ENCODE peak calls at places on chromosomes 3 and 15, in ten cellular contexts. O is brain microvascular endothelial cell, U is transverse colon, M is cardiac muscle cell, I is stomach, X is tibial nerve, F is psoas muscle, G is fibroblast of lung, K is GM06990, R is left ventricle myocardium inferior. E is an unnamed sample.
A peak's percentile ranks its signal among the peaks of the same experiment; 100 is the strongest.

GRCh38 chr15:85399627-85400026 is 19.2 kb downstream of the AKAP13 start:
- DNase-seq in O (no peak), U (no peak), M (no peak), I (no peak), X (no peak), F (no peak), G (no peak), K (no peak), R (no peak), E (no peak)

GRCh38 chr15:98582900-98583554 is 65.3 kb upstream of the IGF1R start:
- DNase-seq in O (no peak), U (no peak), M (no peak), I (no peak), X (no peak), F (no peak), G (no peak), K (no peak), R (no peak), E (no peak)

GRCh38 chr3:1118074-1118473 is 25.2 kb downstream of the CNTN6 start:
- DNase-seq in O (peak; percentile 88), U (no peak), M (no peak), I (no peak), X (no peak), F (no peak), G (peak; percentile 5), K (no peak), R (no peak), E (no peak)

GRCh38 chr3:106168941-106169340 is 300.1 kb upstream of the CBLB start:
- DNase-seq in O (no peak), U (no peak), M (no peak), I (no peak), X (no peak), F (no peak), G (no peak), K (no peak), R (no peak), E (no peak)

GRCh38 chr3:187257471-187257870 is 34.1 kb downstream of the MASP1 start:
- DNase-seq in O (no peak), U (no peak), M (no peak), I (no peak), X (no peak), F (no peak), G (no peak), K (no peak), R (no peak), E (no peak)

GRCh38 chr3:138923531-138923994 is 23.4 kb downstream of the FOXL2 start:
- DNase-seq in O (peak; percentile 85), U (peak; percentile 89), M (peak; percentile 85), I (peak; percentile 91), X (peak; percentile 68), F (peak; percentile 77), G (peak; percentile 86), K (no peak), R (peak; percentile 74), E (peak; percentile 75)

GRCh38 chr3:126340596-126340942 is 16.6 kb downstream of the KLF15 start:
- DNase-seq in O (no peak), U (peak; percentile 3), M (no peak), I (no peak), X (no peak), F (no peak), G (no peak), K (no peak), R (peak; percentile 10), E (no peak)

GRCh38 chr3:53024315-53024714 is 21.6 kb downstream of the SFMBT1 start:
- DNase-seq in O (no peak), U (no peak), M (no peak), I (no peak), X (no peak), F (no peak), G (no peak), K (no peak), R (no peak), E (no peak)

GRCh38 chr3:142278451-142278850 is 53.1 kb upstream of the GK5 start:
- DNase-seq in O (peak; percentile 25), U (no peak), M (no peak), I (no peak), X (no peak), F (no peak), G (peak; percentile 36), K (no peak), R (no peak), E (no peak)

GRCh38 chr3:142276780-142277179 is 51.4 kb upstream of the GK5 start:
- DNase-seq in O (peak; percentile 32), U (no peak), M (no peak), I (no peak), X (no peak), F (no peak), G (peak; percentile 71), K (no peak), R (no peak), E (no peak)

GRCh38 chr3:142282503-142282902 is 57.1 kb upstream of the GK5 start:
- DNase-seq in O (no peak), U (no peak), M (no peak), I (no peak), X (no peak), F (no peak), G (no peak), K (no peak), R (no peak), E (no peak)

GRCh38 chr3:142281474-142281873 is 56.1 kb upstream of the GK5 start:
- DNase-seq in O (no peak), U (no peak), M (no peak), I (no peak), X (no peak), F (no peak), G (no peak), K (no peak), R (no peak), E (no peak)

DNA sequence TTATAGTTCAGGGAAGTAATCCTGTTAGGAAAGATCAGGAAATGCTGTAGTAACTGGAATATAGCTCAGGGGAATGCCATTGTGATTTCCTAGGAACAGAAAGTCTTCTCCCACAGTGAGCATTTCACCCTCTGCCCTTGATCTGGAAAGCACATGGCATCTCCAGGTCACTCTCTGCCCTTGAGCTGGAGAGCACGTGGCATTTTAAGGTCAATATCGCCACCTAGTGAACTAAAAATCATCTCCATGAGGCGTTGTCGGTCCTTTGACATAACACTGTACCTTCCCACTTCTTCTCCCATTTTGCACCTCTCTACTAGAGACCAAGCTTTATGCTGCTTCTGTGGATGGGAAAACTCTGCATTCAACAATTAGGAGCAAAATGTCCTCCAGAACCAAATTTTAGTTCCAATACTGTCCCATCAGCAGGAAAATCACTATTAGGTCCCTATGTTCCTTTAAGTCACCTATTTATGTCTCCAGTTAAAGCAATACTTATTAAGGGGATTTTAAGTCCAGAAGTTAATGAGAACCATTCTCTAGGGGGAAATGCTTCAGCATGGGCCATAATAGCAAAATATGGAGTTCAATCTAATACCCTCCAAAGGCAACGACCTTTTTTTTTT is 54.7 kb upstream of the GK5 start:
- DNase-seq in O (peak; percentile 69), U (peak; percentile 38), M (peak; percentile 81), I (peak; percentile 41), X (peak; percentile 22), F (no peak), G (peak; percentile 89), K (peak; percentile 25), R (no peak), E (peak; percentile 24)
- TF ChIP-seq CTCF in O (peak; percentile 65), U (peak; percentile 61), M (peak; percentile 56), I (peak; percentile 39), X (peak; percentile 50), F (peak; percentile 59), G (peak; percentile 67), K (peak; percentile 54), R (peak; percentile 72), E (peak; percentile 56)

GRCh38 chr3:128804817-128805166 is 74.6 kb upstream of the ACAD9 start:
- DNase-seq in O (no peak), U (no peak), M (no peak), I (no peak), X (no peak), F (no peak), G (no peak), K (no peak), R (no peak), E (no peak)

GRCh38 chr3:128807186-128807830 is 72.1 kb upstream of the ACAD9 start:
- DNase-seq in O (no peak), U (no peak), M (no peak), I (no peak), X (no peak), F (no peak), G (no peak), K (no peak), R (no peak), E (no peak)

GRCh38 chr3:128805771-128806170 is 73.6 kb upstream of the ACAD9 start:
- DNase-seq in O (peak; percentile 29), U (no peak), M (no peak), I (no peak), X (no peak), F (no peak), G (peak; percentile 28), K (no peak), R (no peak), E (no peak)

GRCh38 chr3:128806588-128806987 is 72.8 kb upstream of the ACAD9 start:
- DNase-seq in O (no peak), U (no peak), M (no peak), I (no peak), X (no peak), F (no peak), G (no peak), K (no peak), R (no peak), E (no peak)

DNA sequence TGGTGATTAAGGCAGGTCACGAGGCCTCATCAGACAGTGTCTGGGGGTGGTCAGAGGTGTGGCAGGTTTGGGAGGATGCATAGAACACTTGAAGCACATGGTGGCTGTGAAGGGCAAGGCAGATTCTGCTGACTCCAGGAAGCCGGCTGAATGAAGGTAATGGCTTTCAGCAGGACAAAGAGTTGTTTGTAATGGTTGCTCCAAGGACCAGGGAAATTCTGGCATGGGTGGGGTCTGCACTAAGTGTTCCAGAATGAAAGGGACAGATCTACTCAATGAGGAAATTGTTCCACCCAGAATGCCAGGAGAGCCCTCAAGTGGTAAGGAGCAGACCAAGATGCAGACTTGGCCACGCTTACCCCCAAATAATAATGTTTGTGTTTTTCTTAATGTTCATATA is 70.7 kb upstream of the ACAD9 start:
- DNase-seq in O (no peak), U (no peak), M (no peak), I (no peak), X (no peak), F (no peak), G (no peak), K (no peak), R (no peak), E (no peak)
- H3K36me3 ChIP-seq in O (peaks cover 62% of the 10 kb centered on the region), U (peaks cover 38% of the 10 kb centered on the region), M (peaks cover 9% of the 10 kb centered on the region), I (peaks cover 85% of the 10 kb centered on the region), X (no peaks in the 10 kb centered on the region), F (peaks cover 66% of the 10 kb centered on the region), G (peaks cover 13% of the 10 kb centered on the region), K (peaks cover 11% of the 10 kb centered on the region), R (peaks cover 66% of the 10 kb centered on the region), E (peaks cover 42% of the 10 kb centered on the region)

DNA sequence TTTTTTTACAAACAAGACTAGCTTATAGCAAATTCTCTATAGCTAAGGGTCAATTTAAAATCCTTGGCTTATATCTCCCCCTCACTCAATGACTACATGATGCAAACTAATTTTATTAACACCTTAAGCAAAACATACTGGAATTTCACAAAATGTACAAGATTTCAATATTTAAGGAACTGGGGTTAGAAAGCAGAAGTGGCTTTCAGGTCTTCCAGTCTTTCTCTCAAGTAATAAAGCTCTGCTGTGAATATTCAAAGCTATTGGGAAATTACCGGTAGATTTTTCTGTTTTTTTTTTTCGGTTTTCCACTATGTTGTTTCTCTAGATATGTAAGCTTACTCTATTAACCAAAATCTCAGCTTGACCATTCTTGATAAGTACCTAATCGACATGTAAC is 3.9 kb downstream of the EPM2AIP1 start:
- DNase-seq in O (no peak), U (no peak), M (no peak), I (no peak), X (no peak), F (no peak), G (no peak), K (no peak), R (no peak), E (no peak)
- H3K4me3 ChIP-seq in O (no peak overlapping the region), U (no peak overlapping the region), M (peak overlapping the region; percentile 69), I (no peak overlapping the region), X (no peak overlapping the region), F (peak overlapping the region; percentile 79), G (no peak overlapping the region), K (peak overlapping the region; percentile 85), R (peak overlapping the region; percentile 79), E (no peak overlapping the region)

GRCh38 chr3:130699765-130700164 is 46.9 kb downstream of the PIK3R4 start:
- DNase-seq in O (peak; percentile 14), U (no peak), M (peak; percentile 2), I (no peak), X (no peak), F (no peak), G (peak; percentile 37), K (peak; percentile 6), R (no peak), E (no peak)
- TF ChIP-seq CTCF in O (peak; percentile 48), U (peak; percentile 24), M (peak; percentile 56), I (peak; percentile 7), X (peak; percentile 31), F (peak; percentile 29), G (peak; percentile 27), K (peak; percentile 55), R (peak; percentile 46), E (no peak)

E was measured in pancreas.